ENCODE peak calls at places on chromosomes 5 and 9, in five cellular contexts. T is CD8-positive, alpha-beta memory T cell; L is bronchial epithelial cell; P is testis; W is endothelial cell of umbilical vein. Z is an unnamed sample.

GRCh38 chr9:134959971-134960310 is 42.2 kb upstream of the FCN1 start:
- DNase-seq in W (no peak), L (no peak), T (no peak), P (no peak), Z (no peak)

GRCh38 chr5:57832873-57833272 is 350.3 kb upstream of the ACTBL2 start:
- DNase-seq in T (no peak), L (no peak), P (no peak), W (peak), Z (no peak)

GRCh38 chr5:10663531-10664183 is 97.4 kb downstream of the DAP start:
- DNase-seq in W (no peak), P (peak), L (no peak), T (no peak), Z (no peak)

GRCh38 chr9:120778758-120779157 is 14.5 kb downstream of the FBXW2 start:
- DNase-seq in T (no peak), L (peak), P (no peak), W (no peak), Z (no peak)

GRCh38 chr9:93236541-93237206 is 52.7 kb downstream of the WNK2 start:
- DNase-seq in L (no peak), T (peak), W (no peak), P (no peak), Z (no peak)

GRCh38 chr5:96763012-96763411 is 44.7 kb downstream of the ERAP1 start:
- DNase-seq in L (no peak), P (no peak), T (no peak), W (no peak), Z (no peak)

GRCh38 chr9:81499021-81499454 is 190.3 kb downstream of the TLE1 start:
- DNase-seq in T (no peak), P (peak), W (no peak), L (no peak), Z (no peak)

GRCh38 chr5:6732634-6733410 is 19.6 kb downstream of the TENT4A start:
- DNase-seq in W (peak), P (peak), L (peak), T (no peak), Z (no peak)

GRCh38 chr5:113204525-113205161 is 228.0 kb downstream of the DCP2 start:
- DNase-seq in P (no peak), W (no peak), L (peak), T (no peak), Z (no peak)

GRCh38 chr5:5619546-5619945 is 197.1 kb downstream of the ICE1 start:
- DNase-seq in W (no peak), T (no peak), P (peak), L (no peak), Z (no peak)

GRCh38 chr9:30348904-30349303 is 2035.5 kb upstream of the ACO1 start:
- DNase-seq in T (no peak), L (no peak), W (no peak), P (peak), Z (no peak)

DNA sequence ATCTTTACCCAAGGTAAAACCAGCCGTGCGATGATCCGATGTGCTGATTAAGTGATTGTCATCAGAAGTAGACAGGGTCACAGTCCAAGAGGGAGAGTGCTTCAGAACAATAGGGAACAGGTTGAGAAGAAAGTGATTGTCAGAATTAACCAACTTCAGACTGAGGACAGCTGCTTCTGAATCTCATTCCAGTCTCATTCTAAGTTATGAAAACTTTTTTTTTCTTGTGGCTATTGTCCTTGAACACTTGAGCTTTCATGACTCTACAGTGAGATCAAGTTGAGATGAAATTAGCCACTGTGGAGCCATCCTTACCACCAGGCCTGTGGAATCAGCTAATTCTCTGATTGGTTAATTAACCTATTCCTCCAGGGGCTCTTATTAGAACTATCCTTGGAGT is 159.9 kb upstream of the WWC1 start:
- DNase-seq in P (no peak), L (no peak), T (no peak), W (no peak), Z (no peak)
- H3K4me3 ChIP-seq in P (no peak), L (no peak), T (no peak), W (no peak), Z (no peak)

GRCh38 chr9:131273791-131274673 is 2.3 kb downstream of the FAM78A start:
- DNase-seq in T (no peak), L (no peak), P (no peak), W (peak), Z (no peak)

GRCh38 chr9:131271506-131271931 is 4.8 kb downstream of the FAM78A start:
- DNase-seq in W (no peak), P (no peak), L (no peak), T (no peak), Z (no peak)

GRCh38 chr9:131270171-131271015 is 5.9 kb downstream of the FAM78A start:
- DNase-seq in T (peak), P (peak), L (no peak), W (peak), Z (peak)

GRCh38 chr9:131273146-131273545 is 3.2 kb downstream of the FAM78A start:
- DNase-seq in T (no peak), W (peak), L (no peak), P (peak), Z (no peak)

GRCh38 chr9:131272212-131272611 is 4.1 kb downstream of the FAM78A start:
- DNase-seq in P (no peak), L (no peak), T (no peak), W (no peak), Z (no peak)
- H3K4me3 ChIP-seq in P (no peak), L (no peak), T (peak), W (no peak), Z (peak)

DNA sequence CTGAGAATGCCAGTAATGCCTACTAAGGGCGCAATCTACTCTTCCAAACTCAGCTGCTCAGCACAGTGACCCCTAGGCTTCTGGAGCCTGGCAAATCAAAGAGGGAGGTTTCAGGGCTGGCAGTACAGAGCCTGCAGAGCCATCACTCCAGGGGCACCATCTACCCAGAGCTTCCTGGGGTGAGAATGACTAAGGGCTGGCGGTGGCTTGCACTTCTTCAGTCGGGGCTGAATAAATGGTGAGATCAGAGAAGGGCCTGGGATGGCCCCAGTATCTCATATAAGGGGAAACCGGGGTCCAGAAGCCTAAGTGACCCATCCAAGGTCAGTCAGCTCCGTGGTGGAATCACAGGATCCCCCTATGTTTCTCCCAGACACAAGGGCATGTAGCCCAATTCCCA is 5.3 kb downstream of the SH3PXD2B start:
- DNase-seq in T (no peak), P (no peak), L (no peak), W (no peak), Z (no peak)
- H3K4me3 ChIP-seq in T (no peak), P (no peak), L (no peak), W (no peak), Z (no peak)

GRCh38 chr5:141345327-141345726 is 1.7 kb downstream of the PCDHGA3 start:
- DNase-seq in T (no peak), W (no peak), L (no peak), P (no peak), Z (no peak)
- H3K4me3 ChIP-seq in T (no peak), W (no peak), L (no peak), P (no peak), Z (no peak)

DNA sequence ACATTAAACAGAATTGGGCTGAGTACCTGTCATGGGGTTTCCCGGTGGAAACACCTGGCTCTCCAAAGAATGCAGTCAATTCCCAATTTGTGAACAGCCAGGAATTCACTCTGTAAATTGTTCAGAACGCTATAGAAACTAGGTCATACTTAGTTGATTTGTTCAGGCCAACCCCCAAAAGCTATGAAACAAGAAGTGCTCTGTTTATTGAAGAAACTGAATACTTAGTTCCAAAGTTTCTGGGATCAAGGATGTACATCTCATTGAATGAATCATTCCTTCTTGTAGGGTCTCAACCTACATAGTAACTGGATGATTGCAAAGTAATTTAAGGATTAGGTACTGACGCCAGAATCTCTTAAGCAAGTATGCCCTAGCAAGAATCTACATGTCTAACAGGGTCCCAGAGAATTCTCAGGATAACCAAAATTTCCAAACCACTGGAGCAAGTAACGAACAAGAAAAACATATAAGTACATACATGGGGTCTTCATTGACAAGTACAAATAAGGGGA is 659 bp upstream of the TUSC1 start:
- DNase-seq in L (peak), T (no peak), P (no peak), W (peak), Z (no peak)
- H3K4me3 ChIP-seq in L (peak), T (no peak), P (peak), W (no peak), Z (no peak)

Z was measured in naive thymus-derived CD4-positive, alpha-beta T cell.